ENCODE peak calls at places on chromosomes 13 and 19, in four cellular contexts. One of them, this sample, is unnamed. For H3K4me1, the result is how much of the 10 kb centered on the place peaks cover.

GRCh38 chr13:74256969-74257368 is 122.8 kb upstream of the KLF12 start:
- DNase-seq in heart right ventricle: peak
- DNase-seq in tibial nerve: no peak
- DNase-seq in mesendoderm: no peak
- DNase-seq in this sample: no peak

GRCh38 chr19:54415208-54415900 is at the start of gene TTYH1:
- DNase-seq in mesendoderm: no peak
- DNase-seq in heart right ventricle: no peak
- DNase-seq in tibial nerve: no peak
- DNase-seq in this sample: peak

GRCh38 chr19:40907968-40908735 is 26.1 kb upstream of the CYP2A7 start:
- DNase-seq in mesendoderm: no peak
- DNase-seq in heart right ventricle: peak
- DNase-seq in tibial nerve: no peak
- DNase-seq in this sample: peak

GRCh38 chr13:32905864-32906180 is 110.4 kb upstream of the KL start:
- DNase-seq in mesendoderm: no peak
- DNase-seq in heart right ventricle: peak
- DNase-seq in tibial nerve: no peak
- DNase-seq in this sample: no peak

GRCh38 chr13:103325675-103326074 is 259.5 kb upstream of the SLC10A2 start:
- DNase-seq in tibial nerve: no peak
- DNase-seq in mesendoderm: peak
- DNase-seq in heart right ventricle: no peak
- DNase-seq in this sample: no peak

GRCh38 chr13:42567772-42568428 is 6.1 kb upstream of the TNFSF11 start:
- DNase-seq in heart right ventricle: no peak
- DNase-seq in tibial nerve: no peak
- DNase-seq in mesendoderm: peak
- DNase-seq in this sample: no peak

GRCh38 chr13:105920375-105920774 is 615.1 kb downstream of the EFNB2 start:
- DNase-seq in tibial nerve: no peak
- DNase-seq in heart right ventricle: no peak
- DNase-seq in mesendoderm: no peak
- DNase-seq in this sample: no peak

GRCh38 chr19:33440682-33441081 is 67.2 kb downstream of the CEBPG start:
- DNase-seq in mesendoderm: no peak
- DNase-seq in heart right ventricle: no peak
- DNase-seq in tibial nerve: no peak
- DNase-seq in this sample: no peak

GRCh38 chr13:75395056-75395455 is 86.9 kb downstream of the TBC1D4 start:
- DNase-seq in tibial nerve: no peak
- DNase-seq in mesendoderm: no peak
- DNase-seq in heart right ventricle: no peak
- DNase-seq in this sample: no peak

GRCh38 chr19:16429066-16429758 is 42.6 kb downstream of the EPS15L1 start:
- DNase-seq in tibial nerve: no peak
- DNase-seq in mesendoderm: no peak
- DNase-seq in heart right ventricle: peak
- DNase-seq in this sample: peak

GRCh38 chr19:5773276-5773675 is 11.3 kb downstream of the PRR22 start:
- DNase-seq in mesendoderm: no peak
- DNase-seq in tibial nerve: no peak
- DNase-seq in heart right ventricle: no peak
- DNase-seq in this sample: no peak

GRCh38 chr13:50843256-50844043 is at the start of gene DLEU7:
- DNase-seq in heart right ventricle: no peak
- DNase-seq in mesendoderm: peak
- DNase-seq in tibial nerve: peak
- DNase-seq in this sample: no peak
- H3K4me3 ChIP-seq in heart right ventricle: peak
- H3K4me3 ChIP-seq in mesendoderm: peak
- H3K4me3 ChIP-seq in tibial nerve: peak
- H3K4me3 ChIP-seq in this sample: no peak

GRCh38 chr19:42466521-42467436 is 24.0 kb upstream of the CXCL17 start:
- DNase-seq in tibial nerve: no peak
- DNase-seq in heart right ventricle: no peak
- DNase-seq in mesendoderm: no peak
- DNase-seq in this sample: no peak

GRCh38 chr19:42469311-42470239 is 26.8 kb upstream of the CXCL17 start:
- DNase-seq in mesendoderm: no peak
- DNase-seq in heart right ventricle: no peak
- DNase-seq in tibial nerve: no peak
- DNase-seq in this sample: no peak

GRCh38 chr19:42465827-42466280 is 23.1 kb upstream of the CXCL17 start:
- DNase-seq in tibial nerve: no peak
- DNase-seq in heart right ventricle: no peak
- DNase-seq in mesendoderm: peak
- DNase-seq in this sample: no peak

GRCh38 chr19:42468273-42468796 is 25.6 kb upstream of the CXCL17 start:
- DNase-seq in heart right ventricle: no peak
- DNase-seq in mesendoderm: peak
- DNase-seq in tibial nerve: no peak
- DNase-seq in this sample: no peak

GRCh38 chr19:42467437-42467760 is 24.7 kb upstream of the CXCL17 start:
- DNase-seq in tibial nerve: no peak
- DNase-seq in heart right ventricle: no peak
- DNase-seq in mesendoderm: no peak
- DNase-seq in this sample: no peak
- H3K4me1 ChIP-seq in tibial nerve: under half
- H3K4me1 ChIP-seq in heart right ventricle: under half
- H3K4me1 ChIP-seq in mesendoderm: under half
- H3K4me1 ChIP-seq in this sample: under half

GRCh38 chr19:2507109-2507508 is 31.2 kb downstream of the GADD45B start:
- DNase-seq in mesendoderm: no peak
- DNase-seq in heart right ventricle: no peak
- DNase-seq in tibial nerve: no peak
- DNase-seq in this sample: peak
- H3K27ac ChIP-seq in mesendoderm: no peak
- H3K27ac ChIP-seq in heart right ventricle: no peak
- H3K27ac ChIP-seq in tibial nerve: no peak
- H3K27ac ChIP-seq in this sample: no peak

DNA sequence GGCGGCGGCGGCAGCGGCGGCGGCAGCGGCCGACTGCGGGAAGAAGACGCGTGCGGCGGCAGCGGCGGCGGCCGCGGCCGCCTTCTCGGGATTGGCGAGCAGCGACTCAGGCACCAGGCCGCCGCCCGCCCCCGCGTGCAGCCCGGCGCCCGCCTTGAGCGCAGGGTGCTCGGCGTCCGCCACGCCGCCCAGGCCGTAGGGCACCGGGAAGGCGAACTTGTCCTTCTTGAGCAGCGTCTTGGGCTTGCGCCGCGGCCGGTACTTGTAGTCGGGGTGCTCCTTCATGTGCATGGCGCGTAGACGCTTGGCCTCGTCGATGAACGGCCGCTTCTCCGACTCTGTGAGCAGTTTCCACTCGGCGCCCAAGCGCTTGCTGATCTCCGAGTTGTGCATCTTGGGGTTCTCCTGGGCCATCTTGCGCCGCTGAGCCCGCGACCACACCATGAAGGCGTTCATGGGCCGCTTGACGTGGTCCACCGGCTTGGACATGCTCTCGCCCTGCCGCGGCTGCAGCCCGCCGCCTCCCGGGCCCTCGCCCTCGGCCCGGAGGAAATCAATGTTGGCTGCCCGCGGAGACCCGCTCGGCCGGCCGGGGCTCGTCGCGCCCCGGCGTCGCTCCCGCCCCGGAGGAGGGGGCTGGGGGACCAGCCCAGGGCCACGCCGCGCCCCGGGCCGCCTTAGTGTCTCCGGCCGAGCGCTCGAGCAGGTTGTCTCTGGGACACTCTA is 621 bp downstream of the SOX21 start:
- DNase-seq in mesendoderm: peak
- DNase-seq in heart right ventricle: no peak
- DNase-seq in tibial nerve: no peak
- DNase-seq in this sample: no peak
- H3K4me3 ChIP-seq in mesendoderm: no peak
- H3K4me3 ChIP-seq in heart right ventricle: no peak
- H3K4me3 ChIP-seq in tibial nerve: no peak
- H3K4me3 ChIP-seq in this sample: no peak

GRCh38 chr19:4082172-4082571 is 15.5 kb upstream of the ZBTB7A start:
- DNase-seq in mesendoderm: no peak
- DNase-seq in heart right ventricle: no peak
- DNase-seq in tibial nerve: no peak
- DNase-seq in this sample: peak

GRCh38 chr19:4081441-4082129 is 14.9 kb upstream of the ZBTB7A start:
- DNase-seq in tibial nerve: no peak
- DNase-seq in heart right ventricle: no peak
- DNase-seq in mesendoderm: peak
- DNase-seq in this sample: no peak

GRCh38 chr19:4086336-4086953 is 19.7 kb upstream of the ZBTB7A start:
- DNase-seq in heart right ventricle: no peak
- DNase-seq in tibial nerve: no peak
- DNase-seq in mesendoderm: no peak
- DNase-seq in this sample: no peak

GRCh38 chr19:4084547-4084877 is 17.8 kb upstream of the ZBTB7A start:
- DNase-seq in mesendoderm: no peak
- DNase-seq in tibial nerve: no peak
- DNase-seq in heart right ventricle: no peak
- DNase-seq in this sample: no peak

GRCh38 chr19:4083677-4084546 is 17.2 kb upstream of the ZBTB7A start:
- DNase-seq in mesendoderm: peak
- DNase-seq in heart right ventricle: peak
- DNase-seq in tibial nerve: no peak
- DNase-seq in this sample: peak
- H3K4me1 ChIP-seq in mesendoderm: under half
- H3K4me1 ChIP-seq in heart right ventricle: under half
- H3K4me1 ChIP-seq in tibial nerve: under half
- H3K4me1 ChIP-seq in this sample: half or more

GRCh38 chr19:35039881-35040456 is 1.6 kb upstream of the HPN start:
- DNase-seq in mesendoderm: no peak
- DNase-seq in heart right ventricle: no peak
- DNase-seq in tibial nerve: no peak
- DNase-seq in this sample: no peak

GRCh38 chr19:35040474-35040825 is 1.1 kb upstream of the HPN start:
- DNase-seq in heart right ventricle: no peak
- DNase-seq in mesendoderm: no peak
- DNase-seq in tibial nerve: no peak
- DNase-seq in this sample: no peak

GRCh38 chr19:35037716-35038622 is 3.6 kb upstream of the HPN start:
- DNase-seq in heart right ventricle: no peak
- DNase-seq in tibial nerve: no peak
- DNase-seq in mesendoderm: no peak
- DNase-seq in this sample: no peak

GRCh38 chr19:35040826-35041547 is 534 bp upstream of the HPN start:
- DNase-seq in tibial nerve: peak
- DNase-seq in mesendoderm: peak
- DNase-seq in heart right ventricle: peak
- DNase-seq in this sample: no peak

DNA sequence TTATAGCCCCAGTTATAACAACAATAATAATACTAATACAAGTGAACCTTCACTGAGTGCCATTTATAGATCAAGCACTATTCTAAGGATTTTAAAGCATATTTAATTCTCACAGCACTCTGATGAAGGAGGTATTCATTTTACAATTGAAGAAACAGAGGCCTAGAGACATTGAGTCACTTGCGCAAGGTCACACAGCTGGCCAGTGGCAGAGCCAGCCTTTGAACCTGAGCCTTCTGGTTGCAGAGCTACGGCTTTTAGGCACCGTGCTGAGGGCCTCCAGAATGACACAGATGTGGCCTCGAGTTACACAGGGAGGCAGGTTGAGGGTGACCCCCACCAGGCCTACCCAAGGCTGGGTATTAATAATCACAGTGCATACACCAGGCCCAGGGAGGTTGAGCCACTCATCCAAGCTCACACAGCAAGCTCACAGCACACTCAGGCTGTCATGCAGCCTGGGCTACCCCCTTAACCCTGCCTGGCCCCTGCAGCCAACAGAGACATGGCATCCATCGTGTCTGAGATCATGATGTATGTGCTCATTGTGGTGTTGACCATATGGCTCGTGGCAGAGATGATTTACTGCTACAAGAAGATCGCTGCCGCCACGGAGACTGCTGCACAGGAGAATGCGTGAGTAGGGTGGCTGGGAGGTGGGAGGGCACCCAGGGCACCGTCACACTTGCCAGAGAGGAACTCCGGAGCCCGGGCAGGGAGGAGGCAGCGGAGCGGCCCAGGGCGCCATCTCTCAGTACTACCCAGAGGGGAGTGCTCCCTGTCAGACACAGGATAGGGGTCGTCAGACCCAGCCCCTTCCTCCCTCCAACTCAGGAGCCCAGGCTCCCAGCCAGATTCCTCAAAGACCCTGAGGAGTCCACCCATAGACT is 2.7 kb upstream of the HPN start:
- DNase-seq in heart right ventricle: no peak
- DNase-seq in tibial nerve: no peak
- DNase-seq in mesendoderm: no peak
- DNase-seq in this sample: no peak
- H3K27ac ChIP-seq in heart right ventricle: peak
- H3K27ac ChIP-seq in tibial nerve: no peak
- H3K27ac ChIP-seq in mesendoderm: no peak
- H3K27ac ChIP-seq in this sample: no peak

This sample was measured in CD4-positive, alpha-beta memory T cell.